ENCODE peak calls at places on chromosomes 12 and 14, in four cellular contexts. W is ovary, D is HCT116, F is lower lobe of right lung. Z is an unnamed sample. For H3K9me3, the result is how much of the 10 kb centered on the place peaks cover.

GRCh38 chr12:119829439-119829838 is 47.7 kb downstream of the CIT start:
- DNase-seq in F (no peak), D (no peak), W (no peak), Z (no peak)

GRCh38 chr14:61562321-61563161 is 132.8 kb upstream of the HIF1A start:
- DNase-seq in F (no peak), D (peak), W (no peak), Z (peak)

GRCh38 chr12:124289634-124290600 is 5.0 kb upstream of the RFLNA start:
- DNase-seq in F (peak), W (no peak), D (no peak), Z (no peak)

GRCh38 chr14:95044463-95045254 is 112.7 kb downstream of the DICER1 start:
- DNase-seq in D (no peak), W (no peak), F (no peak), Z (no peak)

GRCh38 chr12:131282292-131283080 is 328.8 kb downstream of the ADGRD1 start:
- DNase-seq in W (no peak), D (no peak), F (peak), Z (no peak)

GRCh38 chr12:103422328-103422727 is 73.4 kb downstream of the C12orf42 start:
- DNase-seq in W (no peak), F (no peak), D (no peak), Z (no peak)

GRCh38 chr12:106644335-106645073 is 61.7 kb downstream of the RFX4 start:
- DNase-seq in W (no peak), F (no peak), D (no peak), Z (no peak)

GRCh38 chr14:56172571-56172971 is 54.4 kb downstream of the PELI2 start:
- DNase-seq in F (no peak), D (no peak), W (no peak), Z (no peak)

GRCh38 chr14:51004352-51004800 is 60.1 kb upstream of the PYGL start:
- DNase-seq in W (no peak), D (no peak), F (peak), Z (no peak)
- H3K4me3 ChIP-seq in W (no peak), D (no peak), F (no peak), Z (no peak)

GRCh38 chr12:83408841-83409240 is 722.1 kb downstream of the TMTC2 start:
- DNase-seq in D (no peak), F (no peak), W (no peak), Z (no peak)

GRCh38 chr12:83404521-83404920 is 717.8 kb downstream of the TMTC2 start:
- DNase-seq in D (no peak), F (no peak), W (no peak), Z (no peak)

DNA sequence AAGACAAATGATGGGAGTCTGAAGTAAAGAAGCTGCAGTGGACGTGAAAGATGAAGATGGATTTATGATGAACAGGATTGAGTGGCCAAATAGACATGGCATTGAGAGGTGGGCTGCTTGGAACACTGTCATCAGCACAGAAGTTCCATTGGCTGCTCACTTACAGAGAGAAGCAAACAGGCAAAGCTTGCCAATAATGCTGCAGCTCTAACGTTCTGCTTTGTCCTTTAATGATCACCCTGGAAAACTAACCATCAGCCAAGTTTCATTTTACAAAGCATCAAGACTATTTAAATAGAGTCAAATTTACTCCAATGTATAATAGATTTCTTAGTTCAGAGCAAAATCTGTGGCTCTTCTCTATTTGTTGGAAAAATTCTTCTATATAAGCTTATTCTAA is 721.5 kb downstream of the TMTC2 start:
- DNase-seq in W (no peak), F (no peak), D (no peak), Z (no peak)
- H3K9me3 ChIP-seq in W (under half), F (under half), D (under half), Z (under half)

DNA sequence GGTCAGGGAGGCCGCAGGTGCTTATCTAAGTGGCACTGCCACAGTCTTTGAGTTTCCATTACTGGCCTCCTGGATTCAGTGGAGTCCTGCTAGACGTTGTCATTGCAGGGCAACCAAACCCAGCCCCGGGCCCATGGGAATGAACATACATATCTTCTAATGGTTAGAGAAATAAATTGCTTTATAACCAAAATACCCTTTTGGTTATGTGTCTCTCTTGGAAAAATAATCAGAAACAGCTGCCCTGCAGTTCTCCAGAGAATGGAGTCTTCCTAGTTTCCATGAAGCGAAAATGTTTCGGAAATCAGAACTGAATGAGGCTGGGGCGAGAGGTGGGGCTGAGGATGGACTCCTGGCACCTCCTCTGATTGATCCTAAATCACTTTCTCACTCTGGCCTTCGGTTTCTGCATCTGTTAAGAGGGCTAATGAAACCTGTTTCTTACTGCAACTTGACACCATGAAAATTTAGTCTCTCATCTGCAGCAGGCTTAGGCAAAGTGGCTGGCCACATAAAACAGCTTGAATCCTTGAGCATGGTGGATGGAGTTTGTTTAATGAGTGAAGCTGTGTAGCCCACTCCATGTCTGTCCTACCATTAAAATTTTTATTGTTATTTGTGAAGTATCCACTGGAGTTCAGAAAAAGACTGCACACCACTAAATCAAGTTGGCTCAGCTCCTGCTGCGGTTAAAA is 198.8 kb downstream of the CACNA1C start:
- DNase-seq in W (no peak), D (no peak), F (no peak), Z (no peak)
- H3K27ac ChIP-seq in W (no peak), D (no peak), F (no peak), Z (peak)

GRCh38 chr14:69260979-69261605 is 1.1 kb downstream of the GALNT16 start:
- DNase-seq in D (no peak), W (no peak), F (no peak), Z (no peak)

GRCh38 chr14:69260246-69260978 is 454 bp downstream of the GALNT16 start:
- DNase-seq in D (no peak), W (no peak), F (no peak), Z (peak)

GRCh38 chr14:69263364-69263763 is 3.4 kb downstream of the GALNT16 start:
- DNase-seq in D (no peak), F (no peak), W (no peak), Z (no peak)

GRCh38 chr14:69262516-69262915 is 2.6 kb downstream of the GALNT16 start:
- DNase-seq in D (no peak), F (no peak), W (no peak), Z (no peak)

GRCh38 chr14:69261761-69262331 is 1.9 kb downstream of the GALNT16 start:
- DNase-seq in F (no peak), W (no peak), D (no peak), Z (peak)
- H3K4me3 ChIP-seq in F (peak), W (no peak), D (no peak), Z (peak)

GRCh38 chr12:31859232-31859977 is 99.8 kb upstream of the RESF1 start:
- DNase-seq in W (no peak), F (no peak), D (no peak), Z (no peak)

GRCh38 chr12:31855427-31855826 is 103.8 kb upstream of the RESF1 start:
- DNase-seq in W (no peak), D (no peak), F (no peak), Z (no peak)

GRCh38 chr12:31865023-31865422 is 94.2 kb upstream of the RESF1 start:
- DNase-seq in D (no peak), F (no peak), W (no peak), Z (no peak)

GRCh38 chr12:31861360-31861759 is 97.9 kb upstream of the RESF1 start:
- DNase-seq in D (no peak), F (no peak), W (no peak), Z (no peak)

GRCh38 chr12:31860401-31860800 is 98.8 kb upstream of the RESF1 start:
- DNase-seq in W (no peak), D (no peak), F (no peak), Z (no peak)
- H3K9me3 ChIP-seq in W (under half), D (under half), F (under half), Z (under half)

GRCh38 chr14:73796881-73797539 is 54.6 kb upstream of the PTGR2 start:
- DNase-seq in W (no peak), F (no peak), D (no peak), Z (no peak)

GRCh38 chr14:73792476-73792875 is 59.2 kb upstream of the PTGR2 start:
- DNase-seq in W (no peak), F (no peak), D (no peak), Z (no peak)

GRCh38 chr14:73795974-73796373 is 55.7 kb upstream of the PTGR2 start:
- DNase-seq in F (no peak), D (peak), W (no peak), Z (no peak)

GRCh38 chr14:73797540-73797925 is 54.1 kb upstream of the PTGR2 start:
- DNase-seq in W (no peak), F (no peak), D (no peak), Z (no peak)

DNA sequence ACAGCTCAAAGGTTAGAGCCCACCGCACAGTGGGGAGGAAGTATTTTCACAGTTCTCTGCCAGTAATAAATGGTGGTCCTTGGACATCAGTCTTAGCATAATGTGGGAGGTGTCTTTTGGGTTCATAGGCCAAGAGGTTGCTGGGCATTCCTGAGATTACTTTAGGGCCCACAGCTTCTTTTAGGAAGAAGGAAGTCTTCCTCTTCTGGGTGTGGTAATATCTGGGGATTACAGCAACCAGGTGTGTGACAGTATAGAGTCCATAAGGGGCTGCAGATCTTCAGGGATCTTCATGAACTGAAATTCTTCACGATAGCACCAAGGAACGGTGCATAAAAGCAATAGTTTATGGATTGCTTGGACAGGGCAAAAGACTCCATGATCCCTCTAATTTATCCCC is 56.2 kb upstream of the PTGR2 start:
- DNase-seq in D (no peak), W (no peak), F (no peak), Z (no peak)
- H3K27ac ChIP-seq in D (no peak), W (peak), F (peak), Z (no peak)

DNA sequence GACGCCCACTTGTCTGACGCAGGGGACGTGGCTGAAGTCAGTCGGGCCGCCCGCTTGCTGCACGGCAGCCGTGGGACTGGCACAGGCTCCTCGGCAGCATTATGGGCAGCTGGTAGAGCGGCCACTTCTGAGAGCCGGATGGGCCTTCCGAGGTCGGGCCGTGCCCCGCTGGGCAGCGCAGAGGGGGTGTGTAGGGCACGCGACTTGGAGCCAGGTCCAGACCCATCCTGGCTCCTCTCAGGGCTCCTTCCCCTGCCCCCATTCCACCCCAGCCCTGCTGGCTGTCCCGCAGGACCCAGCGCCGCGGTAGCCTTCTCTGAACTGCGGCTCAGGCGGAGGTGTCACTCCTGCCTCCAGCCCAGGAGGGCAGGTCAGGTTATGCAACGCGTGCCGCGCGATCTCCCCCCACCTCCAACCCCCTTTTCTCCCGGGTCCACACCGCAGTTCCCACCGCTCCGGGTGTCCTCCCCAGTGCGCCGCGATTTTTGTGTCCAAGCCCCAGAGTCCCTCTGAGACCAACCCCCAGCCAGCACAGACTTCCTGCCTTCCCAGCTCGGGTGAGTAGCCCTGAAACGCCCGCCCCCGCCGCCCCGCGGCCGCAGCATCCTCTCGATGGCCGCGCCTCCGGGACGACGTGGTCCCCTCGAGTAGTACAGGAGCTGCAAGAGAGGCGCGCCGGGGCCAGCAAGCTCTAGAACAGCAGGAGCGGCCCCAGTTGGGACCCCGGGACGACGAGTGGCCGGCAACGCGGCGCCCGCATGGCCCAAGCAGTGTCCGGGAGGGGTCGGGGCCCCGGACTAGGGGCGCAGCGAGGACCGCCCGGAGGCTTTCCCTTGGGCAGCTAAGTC is 41.1 kb upstream of the CAPRIN2 start:
- DNase-seq in F (peak), W (peak), D (peak), Z (peak)
- H3K4me3 ChIP-seq in F (peak), W (peak), D (peak), Z (peak)

GRCh38 chr14:20223410-20223809 is at the start of gene OR11H6:
- DNase-seq in D (no peak), W (no peak), F (no peak), Z (no peak)

GRCh38 chr14:20228681-20229080 is at the start of gene OR11H7:
- DNase-seq in F (no peak), W (no peak), D (no peak), Z (no peak)
- H3K9me3 ChIP-seq in F (under half), W (under half), D (under half), Z (under half)

GRCh38 chr12:94818970-94819369 is 168.6 kb upstream of the TMCC3 start:
- DNase-seq in D (no peak), F (no peak), W (no peak), Z (no peak)

GRCh38 chr12:94813314-94813713 is 163.0 kb upstream of the TMCC3 start:
- DNase-seq in D (no peak), F (no peak), W (no peak), Z (no peak)

GRCh38 chr12:94817695-94818075 is 167.3 kb upstream of the TMCC3 start:
- DNase-seq in D (no peak), F (no peak), W (no peak), Z (no peak)

GRCh38 chr12:94815450-94815849 is 165.1 kb upstream of the TMCC3 start:
- DNase-seq in F (no peak), D (no peak), W (no peak), Z (no peak)

DNA sequence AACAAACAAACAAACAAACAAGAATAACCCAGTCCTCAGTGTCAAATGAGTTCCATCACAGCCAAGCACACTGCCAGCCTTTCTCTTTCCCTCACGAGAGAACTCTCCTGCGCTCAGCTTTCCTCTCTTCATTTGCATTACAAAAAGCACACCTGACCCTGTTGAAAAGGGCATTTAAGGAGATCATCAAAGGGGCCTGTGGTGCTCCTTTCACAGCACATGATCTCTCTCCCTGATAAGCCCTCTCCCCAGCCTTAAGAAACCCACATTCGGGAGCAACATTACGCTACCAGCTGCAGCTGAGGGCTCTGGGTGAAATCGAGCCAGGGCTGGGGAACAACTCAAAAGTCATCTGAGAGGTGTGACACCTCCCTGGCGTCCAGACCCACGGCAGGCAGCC is 165.6 kb upstream of the TMCC3 start:
- DNase-seq in W (no peak), F (no peak), D (no peak), Z (no peak)
- H3K27ac ChIP-seq in W (no peak), F (no peak), D (no peak), Z (no peak)

Z was measured in cardiac muscle cell.